ENCODE peak calls at places on chromosomes 2 and 18, in seven cellular contexts. G is body of pancreas, L is transverse colon, S is A549, A is HCT116, T is uterus, X is upper lobe of left lung. Z is an unnamed sample.
A peak's percentile ranks its signal among the peaks of the same experiment; 100 is the strongest.

GRCh38 chr2:120237491-120237902 is 14.3 kb upstream of the TMEM185B start:
- DNase-seq in G (no peak), L (peak; percentile 35), S (peak; percentile 73), A (peak; percentile 63), T (no peak), X (no peak), Z (no peak)

GRCh38 chr2:125512313-125512712 is 1143.6 kb upstream of the GYPC start:
- DNase-seq in G (no peak), L (no peak), S (no peak), A (no peak), T (no peak), X (no peak), Z (no peak)

GRCh38 chr2:119182046-119182445 is 23.5 kb upstream of the C1QL2 start:
- DNase-seq in G (no peak), L (no peak), S (no peak), A (no peak), T (no peak), X (peak; percentile 67), Z (no peak)

GRCh38 chr2:49714433-49714832 is 560.1 kb upstream of the FSHR start:
- DNase-seq in G (no peak), L (no peak), S (no peak), A (no peak), T (no peak), X (no peak), Z (no peak)

GRCh38 chr18:77087391-77088141 is 45.0 kb downstream of the MBP start:
- DNase-seq in G (no peak), L (peak; percentile 55), S (no peak), A (no peak), T (peak; percentile 65), X (peak; percentile 88), Z (peak; percentile 74)

GRCh38 chr2:19256239-19256638 is 102.2 kb downstream of the OSR1 start:
- DNase-seq in G (no peak), L (no peak), S (no peak), A (peak; percentile 13), T (no peak), X (no peak), Z (no peak)

GRCh38 chr2:237565974-237566373 is 400 bp upstream of the PRLH start:
- DNase-seq in G (no peak), L (no peak), S (no peak), A (no peak), T (no peak), X (no peak), Z (no peak)

GRCh38 chr18:31241900-31242409 is 76.0 kb upstream of the DSG1 start:
- DNase-seq in G (peak; percentile 48), L (peak; percentile 68), S (peak; percentile 69), A (peak; percentile 99), T (no peak), X (no peak), Z (no peak)

GRCh38 chr2:12097860-12098259 is 351.4 kb downstream of the LPIN1 start:
- DNase-seq in G (no peak), L (no peak), S (no peak), A (no peak), T (no peak), X (no peak), Z (no peak)

GRCh38 chr2:221680548-221680947 is 108.4 kb upstream of the EPHA4 start:
- DNase-seq in G (no peak), L (no peak), S (no peak), A (no peak), T (no peak), X (no peak), Z (no peak)

GRCh38 chr2:180046776-180047175 is 39.7 kb upstream of the CWC22 start:
- DNase-seq in G (no peak), L (no peak), S (no peak), A (no peak), T (no peak), X (no peak), Z (no peak)

GRCh38 chr2:239504643-239505235 is 103.9 kb upstream of the HDAC4 start:
- DNase-seq in G (no peak), L (no peak), S (no peak), A (no peak), T (no peak), X (peak; percentile 50), Z (no peak)

GRCh38 chr2:239596792-239597191 is 196.0 kb upstream of the HDAC4 start:
- DNase-seq in G (no peak), L (no peak), S (no peak), A (no peak), T (no peak), X (no peak), Z (no peak)

DNA sequence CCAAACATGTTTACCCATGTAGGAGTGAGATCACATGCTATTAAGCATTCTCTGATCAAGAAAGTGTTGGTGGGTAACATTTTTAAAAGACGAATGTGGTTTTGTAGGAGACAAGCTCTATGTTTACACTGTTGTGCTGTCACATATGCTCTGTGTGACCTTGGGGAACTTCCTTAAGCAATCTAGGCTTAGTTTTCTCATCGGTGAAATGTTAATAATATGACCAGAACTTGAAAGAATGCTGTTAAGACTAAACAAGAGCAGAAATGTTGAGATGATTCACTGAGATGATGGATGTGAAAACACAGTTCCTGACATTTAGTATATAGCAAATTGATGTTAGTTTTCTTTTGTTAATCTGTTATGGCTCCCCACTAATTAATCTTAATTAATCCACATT is 860.9 kb upstream of the CNTNAP5 start:
- DNase-seq in G (no peak), L (no peak), S (no peak), A (no peak), T (no peak), X (no peak), Z (no peak)
- TF ChIP-seq POLR2A in G (no peak), L (no peak), S (no peak), A (no peak), T (no peak), X (no peak), Z (no peak)

GRCh38 chr2:71700880-71701397 is 247.6 kb downstream of the DYSF start:
- DNase-seq in G (peak; percentile 17), L (peak; percentile 19), S (no peak), A (no peak), T (peak; percentile 21), X (no peak), Z (no peak)

GRCh38 chr2:71702971-71703898 is 249.9 kb downstream of the DYSF start:
- DNase-seq in G (no peak), L (no peak), S (no peak), A (no peak), T (no peak), X (no peak), Z (no peak)

GRCh38 chr2:71700041-71700879 is 246.9 kb downstream of the DYSF start:
- DNase-seq in G (no peak), L (no peak), S (no peak), A (no peak), T (no peak), X (no peak), Z (peak; percentile 13)

GRCh38 chr2:71703981-71704545 is 250.7 kb downstream of the DYSF start:
- DNase-seq in G (no peak), L (no peak), S (no peak), A (no peak), T (no peak), X (no peak), Z (no peak)

GRCh38 chr2:71702071-71702970 is 249.0 kb downstream of the DYSF start:
- DNase-seq in G (no peak), L (no peak), S (no peak), A (no peak), T (no peak), X (no peak), Z (no peak)
- H3K4me1 ChIP-seq in G (no peaks in the 10 kb centered on the region), L (peaks cover 6% of the 10 kb centered on the region), S (no peaks in the 10 kb centered on the region), A (no peaks in the 10 kb centered on the region), T (no peaks in the 10 kb centered on the region), X (peaks cover 7% of the 10 kb centered on the region), Z (no peaks in the 10 kb centered on the region)

DNA sequence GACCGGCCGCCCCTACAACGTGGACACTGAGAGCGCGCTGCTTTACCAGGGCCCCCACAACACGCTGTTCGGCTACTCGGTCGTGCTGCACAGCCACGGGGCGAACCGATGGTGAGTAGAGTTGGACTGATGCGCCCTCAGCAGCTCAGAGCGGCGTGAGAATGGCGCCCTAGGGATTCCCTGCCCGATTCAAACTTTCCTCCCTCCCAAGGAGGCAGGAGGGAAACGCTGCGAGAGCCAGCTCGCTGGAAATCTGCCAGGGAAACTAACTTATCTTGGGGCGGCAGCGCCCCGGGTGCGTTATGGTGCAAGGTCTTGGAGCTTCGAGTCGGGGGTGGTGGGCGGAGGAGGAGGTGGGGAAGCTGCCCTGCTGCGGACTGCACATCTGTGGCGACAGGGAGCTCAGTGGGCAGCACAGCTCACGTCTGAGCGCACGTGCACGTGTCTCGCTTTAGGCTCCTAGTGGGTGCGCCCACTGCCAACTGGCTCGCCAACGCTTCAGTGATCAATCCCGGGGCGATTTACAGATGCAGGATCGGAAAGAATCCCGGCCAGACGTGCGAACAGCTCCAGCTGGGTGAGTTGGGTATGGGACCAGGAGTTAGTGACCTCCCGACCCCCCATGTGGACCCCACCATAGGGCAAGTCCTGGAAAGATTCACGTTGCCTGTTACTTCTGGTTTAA is 697 bp downstream of the ITGA4 start:
- DNase-seq in G (peak; percentile 12), L (peak; percentile 61), S (no peak), A (no peak), T (peak; percentile 15), X (peak; percentile 77), Z (no peak)
- TF ChIP-seq POLR2A in G (no peak), L (peak; percentile 15), S (no peak), A (no peak), T (no peak), X (peak; percentile 6), Z (no peak)

GRCh38 chr2:7726989-7727388 is 809.8 kb downstream of the RNF144A start:
- DNase-seq in G (no peak), L (no peak), S (no peak), A (no peak), T (no peak), X (no peak), Z (no peak)
- H3K4me1 ChIP-seq in G (no peaks in the 10 kb centered on the region), L (no peaks in the 10 kb centered on the region), S (no peaks in the 10 kb centered on the region), A (no peaks in the 10 kb centered on the region), T (no peaks in the 10 kb centered on the region), X (no peaks in the 10 kb centered on the region), Z (peaks cover 2% of the 10 kb centered on the region)

GRCh38 chr2:217842038-217842437 is 160.8 kb downstream of the TNS1 start:
- DNase-seq in G (no peak), L (no peak), S (no peak), A (no peak), T (no peak), X (no peak), Z (no peak)
- TF ChIP-seq POLR2A in G (no peak), L (no peak), S (no peak), A (no peak), T (no peak), X (no peak), Z (no peak)

DNA sequence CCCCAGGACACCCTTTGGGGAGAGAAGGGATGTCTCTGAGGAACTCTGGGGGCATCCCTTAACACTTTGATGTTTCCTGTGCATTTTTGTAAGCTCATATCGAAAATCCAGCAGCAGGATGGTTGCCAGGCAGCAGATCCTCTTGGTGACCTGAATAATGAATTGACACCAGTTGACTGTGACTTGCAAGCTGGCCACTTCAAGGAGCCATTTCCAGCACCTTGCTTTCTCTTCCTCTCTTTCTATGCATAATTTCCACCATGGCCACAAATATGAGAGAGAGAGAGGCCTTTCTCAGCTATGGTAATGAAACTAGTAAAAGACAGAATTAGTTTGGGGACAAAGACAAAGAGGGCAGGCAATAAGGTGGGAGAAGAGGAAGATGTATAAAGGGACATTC is 91.7 kb downstream of the NRP2 start:
- DNase-seq in G (no peak), L (no peak), S (no peak), A (no peak), T (no peak), X (no peak), Z (no peak)
- H3K4me1 ChIP-seq in G (peaks cover 3% of the 10 kb centered on the region), L (peaks cover 28% of the 10 kb centered on the region), S (peaks cover 30% of the 10 kb centered on the region), A (peaks cover 9% of the 10 kb centered on the region), T (peaks cover 6% of the 10 kb centered on the region), X (peaks cover 42% of the 10 kb centered on the region), Z (peaks cover 9% of the 10 kb centered on the region)